ENCODE peak calls at places on chromosomes 16 and 17, in nine cellular contexts. K is Caco-2, V is fibroblast of mammary gland, S is pancreas, H is spleen, A is adrenal gland, I is GM23338, O is foreskin fibroblast, N is fibroblast of lung. P is an unnamed sample.

GRCh38 chr16:85759136-85759535 is 8.2 kb upstream of the C16orf74 start:
- DNase-seq in S (no peak), A (no peak), V (no peak), K (no peak), I (no peak), H (peak; percentile 91), O (no peak), N (no peak), P (no peak)

GRCh38 chr17:72518810-72519597 is 398.2 kb downstream of the SOX9 start:
- DNase-seq in O (no peak), V (no peak), K (peak; percentile 92), N (no peak), H (no peak), A (no peak), I (no peak), S (peak; percentile 84), P (no peak)

GRCh38 chr17:41329279-41329925 is 13.9 kb upstream of the KRTAP17-1 start:
- DNase-seq in H (no peak), N (peak; percentile 33), I (peak; percentile 77), K (peak; percentile 81), O (peak; percentile 50), A (peak; percentile 45), V (peak; percentile 55), S (peak; percentile 32), P (no peak)

GRCh38 chr16:83686726-83687125 is 121.1 kb upstream of the HSBP1 start:
- DNase-seq in O (no peak), I (no peak), N (no peak), V (no peak), H (no peak), K (no peak), S (no peak), A (no peak), P (no peak)

GRCh38 chr17:50027639-50028206 is 28.2 kb upstream of the ITGA3 start:
- DNase-seq in N (peak; percentile 93), S (no peak), O (peak; percentile 97), A (peak; percentile 94), I (peak; percentile 36), V (peak; percentile 94), H (no peak), K (no peak), P (peak; percentile 65)

GRCh38 chr17:80760501-80760900 is 215.9 kb downstream of the RPTOR start:
- DNase-seq in N (no peak), V (no peak), K (no peak), H (peak; percentile 78), I (no peak), S (no peak), O (no peak), A (no peak), P (no peak)

GRCh38 chr16:82832861-82833260 is 206.1 kb downstream of the CDH13 start:
- DNase-seq in N (peak; percentile 38), I (no peak), S (no peak), H (no peak), O (peak; percentile 76), V (peak; percentile 87), A (no peak), K (no peak), P (no peak)

GRCh38 chr16:85321856-85322271 is 209.6 kb upstream of the CIBAR2 start:
- DNase-seq in N (peak; percentile 99), A (peak; percentile 98), S (peak; percentile 94), K (no peak), O (peak; percentile 95), H (peak; percentile 88), V (peak; percentile 99), I (no peak), P (peak; percentile 95)

GRCh38 chr17:82134101-82134500 is 36.1 kb upstream of the FASN start:
- DNase-seq in I (no peak), K (no peak), V (peak; percentile 53), N (peak; percentile 82), S (no peak), A (no peak), H (no peak), O (peak; percentile 42), P (no peak)

GRCh38 chr17:28901866-28902818 is 737 bp downstream of the DHRS13 start:
- DNase-seq in O (no peak), K (peak; percentile 76), N (peak; percentile 35), S (peak; percentile 50), V (no peak), A (peak; percentile 49), I (peak; percentile 71), H (no peak), P (peak; percentile 52)

GRCh38 chr16:50657251-50657650 is 23.9 kb downstream of the SNX20 start:
- DNase-seq in V (peak; percentile 9), A (no peak), S (peak; percentile 91), H (no peak), K (no peak), I (no peak), N (no peak), O (no peak), P (no peak)

GRCh38 chr17:27452828-27453227 is 3.4 kb upstream of the KSR1 start:
- DNase-seq in S (no peak), N (no peak), K (no peak), V (no peak), I (no peak), O (no peak), A (no peak), H (no peak), P (no peak)

GRCh38 chr16:30143347-30143702 is 20.3 kb upstream of the MAPK3 start:
- DNase-seq in V (no peak), K (no peak), H (no peak), A (no peak), N (no peak), I (no peak), O (no peak), S (no peak), P (no peak)

GRCh38 chr16:23171234-23171948 is 11.2 kb upstream of the SCNN1G start:
- DNase-seq in S (no peak), K (no peak), A (no peak), H (no peak), O (peak; percentile 12), I (no peak), V (peak; percentile 59), N (peak; percentile 14), P (no peak)

GRCh38 chr16:75860654-75861053 is 134.4 kb upstream of the CPHXL start:
- DNase-seq in I (peak; percentile 28), V (peak; percentile 21), H (peak; percentile 46), A (no peak), O (no peak), S (no peak), K (no peak), N (no peak), P (no peak)

GRCh38 chr17:6711081-6711674 is 2.0 kb downstream of the SLC13A5 start:
- DNase-seq in V (no peak), S (no peak), A (peak; percentile 69), I (no peak), N (no peak), O (no peak), H (no peak), K (no peak), P (no peak)
- TF ChIP-seq CTCF in V (no peak), S (no peak), A (no peak), I (no peak), N (no peak), O (no peak), H (no peak), K (no peak), P (no peak)

DNA sequence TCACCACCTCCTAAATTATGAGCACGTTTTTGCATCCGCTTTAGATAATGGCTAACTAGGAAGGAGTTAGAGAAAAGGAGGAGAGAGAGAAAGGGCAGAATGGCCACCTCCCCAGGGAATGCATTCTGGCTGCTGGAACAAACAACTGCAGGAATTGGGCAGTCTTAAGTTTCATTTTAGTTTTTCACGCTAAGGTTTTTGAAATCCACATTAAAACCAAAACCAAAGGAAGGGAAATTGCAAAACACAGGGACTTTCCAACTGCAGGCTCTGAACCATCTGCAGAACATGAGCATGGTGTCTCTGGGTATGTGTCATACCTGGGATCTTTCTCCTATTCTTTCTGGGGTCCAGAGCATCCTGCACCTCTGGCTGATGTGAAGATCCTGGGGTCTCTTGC is 12.1 kb upstream of the CCL8 start:
- DNase-seq in A (peak; percentile 18), K (no peak), V (peak; percentile 88), I (no peak), O (peak; percentile 42), H (no peak), N (peak; percentile 11), S (no peak), P (peak; percentile 24)
- H3K4me3 ChIP-seq in A (no peak overlapping the region), K (no peak overlapping the region), V (no peak overlapping the region), I (no peak overlapping the region), O (no peak overlapping the region), H (no peak overlapping the region), N (no peak overlapping the region), S (no peak overlapping the region), P (no peak overlapping the region)

DNA sequence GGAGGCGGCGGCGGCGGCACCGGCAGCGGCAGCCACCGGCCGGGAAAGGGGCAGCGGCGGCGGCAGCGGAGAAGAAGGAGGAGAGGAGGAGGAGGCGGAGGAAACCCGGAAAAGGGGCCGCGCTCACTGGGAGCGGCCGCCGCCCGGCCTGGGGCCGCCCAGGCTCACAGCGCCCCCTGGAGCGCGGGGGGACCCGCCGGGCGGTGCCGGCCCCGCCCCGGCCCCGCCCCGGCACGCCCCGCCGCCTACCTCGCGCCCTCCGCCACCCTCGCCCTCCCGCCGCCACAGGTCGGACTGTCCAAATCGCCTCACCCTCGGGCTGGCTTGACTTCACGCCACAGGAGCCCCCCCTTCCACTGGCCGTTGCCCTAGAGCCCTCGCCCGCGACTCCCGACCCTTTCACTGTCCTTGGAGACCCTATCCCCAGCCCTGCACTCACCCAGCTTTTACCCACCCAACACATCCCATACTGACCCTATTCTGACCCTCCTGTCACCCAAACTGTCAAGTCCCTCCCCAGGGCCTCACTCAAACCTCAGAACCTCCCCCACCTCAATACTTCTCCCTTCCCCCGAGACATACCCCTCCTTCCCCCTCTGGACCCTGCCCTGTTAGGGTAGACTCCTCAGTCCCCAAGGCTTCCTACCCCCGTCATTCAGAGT is at the start of gene CSNK2A2:
- DNase-seq in V (peak; percentile 59), K (peak; percentile 86), H (peak; percentile 93), S (peak; percentile 73), A (peak; percentile 60), I (peak; percentile 74), O (peak; percentile 52), N (peak; percentile 64), P (peak; percentile 77)
- TF ChIP-seq CTCF in V (no peak), K (peak; percentile 49), H (peak; percentile 51), S (no peak), A (peak; percentile 50), I (peak; percentile 47), O (no peak), N (no peak), P (peak; percentile 65)

DNA sequence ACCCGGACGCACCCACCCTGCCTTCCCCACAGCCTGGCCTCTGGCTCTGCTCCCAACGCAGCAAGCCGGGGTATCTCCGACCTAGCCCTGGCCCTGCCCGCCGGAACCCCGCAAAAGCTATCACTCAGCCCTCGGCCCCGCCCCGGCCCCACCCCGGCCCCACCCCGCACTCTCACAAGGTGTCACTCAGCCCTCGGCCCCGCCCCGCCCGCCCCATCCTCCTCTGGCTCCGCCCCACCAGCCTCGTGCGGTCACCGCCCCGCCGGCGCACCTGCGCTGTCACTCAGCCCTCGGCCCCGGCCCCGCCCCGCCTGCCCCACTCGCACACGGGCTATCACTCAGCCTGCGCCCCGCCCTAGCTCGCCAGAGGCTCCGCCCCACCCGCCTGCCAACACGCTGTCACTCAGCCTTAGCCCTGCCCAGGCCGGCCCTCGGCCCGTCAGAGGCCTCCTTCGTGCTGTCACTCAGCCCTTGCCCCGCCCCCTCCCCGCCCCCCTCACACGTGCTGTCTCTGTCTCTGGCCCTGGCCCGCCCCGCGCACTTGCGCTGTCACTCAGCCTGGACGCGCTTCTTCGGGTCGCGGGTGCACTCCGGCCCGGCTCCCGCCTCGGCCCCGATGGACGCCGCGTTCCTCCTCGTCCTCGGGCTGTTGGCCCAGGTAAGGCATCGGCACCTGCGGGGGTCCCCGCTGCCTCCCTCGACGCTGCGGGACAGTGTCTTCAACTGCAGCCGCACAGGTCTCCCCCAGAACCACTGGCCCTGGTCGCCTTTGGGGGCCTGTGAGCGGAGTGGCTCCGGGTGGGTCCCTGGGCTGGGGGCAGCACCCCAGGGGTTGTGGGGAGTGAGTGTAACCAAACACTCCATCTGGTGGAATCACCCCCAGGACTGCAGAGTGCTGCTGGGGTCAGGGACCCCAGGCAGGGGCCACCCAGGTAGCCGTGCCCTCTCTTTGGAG is at the start of gene CDH15:
- DNase-seq in K (peak; percentile 98), N (peak; percentile 82), V (peak; percentile 77), H (peak; percentile 98), O (peak; percentile 84), I (peak; percentile 98), A (peak; percentile 91), S (peak; percentile 97), P (peak; percentile 90)
- H3K4me3 ChIP-seq in K (peak within 1 kb of the TSS; percentile 39), N (no peak within 1 kb of the TSS), V (no peak within 1 kb of the TSS), H (peak within 1 kb of the TSS; percentile 9), O (peak within 1 kb of the TSS; percentile 20), I (peak within 1 kb of the TSS; percentile 64), A (no peak within 1 kb of the TSS), S (no peak within 1 kb of the TSS), P (peak within 1 kb of the TSS; percentile 41)